ENCODE peak calls at places on chromosomes 11 and 22, in ten cellular contexts. I, S, R, Y, H, Z, K, U, A and D are unnamed samples.

GRCh38 chr11:69917529-69917928 is 98.3 kb upstream of the FGF3 start:
- DNase-seq in I (no peak), S (no peak), R (no peak), Y (no peak), H (no peak), Z (no peak), K (peak), U (no peak), A (no peak), D (no peak)

GRCh38 chr11:116946414-116946813 is 109.0 kb upstream of the APOA1 start:
- DNase-seq in I (no peak), S (no peak), R (peak), Y (no peak), H (no peak), Z (no peak), K (no peak), U (peak), A (no peak), D (no peak)

GRCh38 chr11:130408401-130408890 is 20.0 kb downstream of the ADAMTS8 start:
- DNase-seq in I (no peak), S (no peak), R (no peak), Y (no peak), H (no peak), Z (no peak), K (no peak), U (no peak), A (no peak), D (no peak)

GRCh38 chr11:119374632-119375394 is 6.7 kb downstream of the USP2 start:
- DNase-seq in I (no peak), S (no peak), R (no peak), Y (no peak), H (no peak), Z (no peak), K (peak), U (no peak), A (no peak), D (no peak)

GRCh38 chr11:66333896-66334604 is 2.2 kb downstream of the RIN1 start:
- DNase-seq in I (peak), S (no peak), R (no peak), Y (no peak), H (no peak), Z (no peak), K (no peak), U (no peak), A (no peak), D (no peak)

GRCh38 chr11:126319374-126319740 is 15.5 kb downstream of the DCPS start:
- DNase-seq in I (no peak), S (no peak), R (no peak), Y (no peak), H (no peak), Z (no peak), K (no peak), U (no peak), A (no peak), D (no peak)

GRCh38 chr11:1472180-1473005 is 14.2 kb downstream of the MOB2 start:
- DNase-seq in I (no peak), S (no peak), R (peak), Y (no peak), H (peak), Z (no peak), K (no peak), U (no peak), A (no peak), D (no peak)

GRCh38 chr11:14768789-14769188 is 123.2 kb downstream of the CYP2R1 start:
- DNase-seq in I (no peak), S (no peak), R (no peak), Y (no peak), H (no peak), Z (no peak), K (no peak), U (no peak), A (no peak), D (no peak)

GRCh38 chr11:115489466-115489865 is 14.7 kb downstream of the CADM1 start:
- DNase-seq in I (no peak), S (no peak), R (no peak), Y (no peak), H (no peak), Z (no peak), K (no peak), U (no peak), A (no peak), D (no peak)

GRCh38 chr22:30826670-30827355 is 132.1 kb downstream of the OSBP2 start:
- DNase-seq in I (no peak), S (no peak), R (no peak), Y (no peak), H (no peak), Z (no peak), K (no peak), U (no peak), A (no peak), D (no peak)

GRCh38 chr11:49995559-49995958 is 13.2 kb upstream of the OR4C12 start:
- DNase-seq in I (no peak), S (peak), R (peak), Y (no peak), H (no peak), Z (no peak), K (peak), U (peak), A (peak), D (peak)

GRCh38 chr11:76005746-76006145 is 190.7 kb downstream of the UVRAG start:
- DNase-seq in I (no peak), S (no peak), R (no peak), Y (no peak), H (no peak), Z (no peak), K (no peak), U (peak), A (no peak), D (no peak)

GRCh38 chr11:99773646-99774045 is 752.9 kb downstream of the CNTN5 start:
- DNase-seq in I (no peak), S (no peak), R (no peak), Y (no peak), H (no peak), Z (no peak), K (peak), U (peak), A (no peak), D (no peak)

GRCh38 chr22:26555478-26555877 is 34.5 kb downstream of the TPST2 start:
- DNase-seq in I (no peak), S (no peak), R (no peak), Y (no peak), H (peak), Z (no peak), K (peak), U (no peak), A (no peak), D (no peak)

GRCh38 chr11:108733479-108734116 is 68.7 kb downstream of the DDX10 start:
- DNase-seq in I (no peak), S (no peak), R (peak), Y (no peak), H (no peak), Z (no peak), K (no peak), U (peak), A (no peak), D (no peak)

DNA sequence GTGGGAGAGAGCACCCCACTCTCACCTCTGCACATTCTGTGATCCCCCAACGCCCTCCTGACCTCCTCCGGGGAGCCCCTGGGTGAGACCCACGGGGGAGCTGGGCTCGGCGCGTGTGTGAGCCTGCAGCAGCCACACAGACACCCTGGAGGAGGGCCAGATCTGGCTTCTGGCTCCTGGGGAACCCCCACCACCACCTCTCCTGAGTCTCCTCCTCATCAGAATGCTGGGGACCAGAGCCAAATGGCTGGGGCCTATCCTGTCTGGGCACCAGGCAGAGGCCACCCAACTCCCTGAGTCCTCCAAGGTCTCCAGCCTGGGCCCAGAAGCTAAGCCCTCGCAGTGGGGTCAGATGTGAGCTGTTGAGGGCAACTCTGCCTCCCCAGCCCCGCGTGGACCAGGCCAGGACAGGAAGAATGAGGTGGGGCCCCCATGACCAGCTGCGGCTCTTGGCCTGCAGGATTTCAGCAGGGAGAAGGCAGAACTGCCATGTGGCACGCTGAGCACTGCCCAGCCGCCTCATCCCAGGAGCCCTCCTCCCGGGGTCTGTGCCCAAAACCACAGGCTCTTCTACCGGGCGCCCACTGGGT is 5.5 kb upstream of the PIM3 start:
- DNase-seq in I (no peak), S (no peak), R (no peak), Y (no peak), H (peak), Z (no peak), K (no peak), U (no peak), A (no peak), D (no peak)
- H3K27ac ChIP-seq in I (no peak), S (no peak), R (no peak), Y (no peak), H (peak), Z (peak), K (no peak), U (no peak), A (no peak), D (no peak)

DNA sequence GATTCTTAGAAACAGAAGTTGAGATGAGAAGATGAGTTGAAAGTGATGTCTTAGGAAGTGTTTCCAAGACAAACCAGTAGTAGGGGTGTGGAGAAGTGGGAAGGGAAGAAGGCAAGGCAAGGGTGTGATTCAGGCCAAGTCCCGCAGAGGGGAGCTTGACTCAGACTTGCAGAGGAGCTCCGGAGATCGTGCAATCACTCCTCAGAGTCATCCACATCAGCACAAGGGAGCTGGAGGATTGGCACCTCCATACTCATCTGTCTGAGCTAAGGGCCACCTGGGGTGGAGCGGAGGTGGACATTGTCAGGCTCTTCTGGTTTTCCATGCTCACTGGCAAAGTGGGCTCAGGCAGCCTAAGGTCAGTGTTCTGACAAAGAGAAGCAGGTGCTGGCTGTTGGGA is 44.4 kb downstream of the CHRDL2 start:
- DNase-seq in I (no peak), S (no peak), R (peak), Y (no peak), H (no peak), Z (no peak), K (no peak), U (peak), A (no peak), D (no peak)
- TF ChIP-seq CTCF in I (no peak), S (no peak), R (no peak), Y (no peak), H (no peak), Z (no peak), K (no peak), U (peak), A (no peak), D (no peak)

DNA sequence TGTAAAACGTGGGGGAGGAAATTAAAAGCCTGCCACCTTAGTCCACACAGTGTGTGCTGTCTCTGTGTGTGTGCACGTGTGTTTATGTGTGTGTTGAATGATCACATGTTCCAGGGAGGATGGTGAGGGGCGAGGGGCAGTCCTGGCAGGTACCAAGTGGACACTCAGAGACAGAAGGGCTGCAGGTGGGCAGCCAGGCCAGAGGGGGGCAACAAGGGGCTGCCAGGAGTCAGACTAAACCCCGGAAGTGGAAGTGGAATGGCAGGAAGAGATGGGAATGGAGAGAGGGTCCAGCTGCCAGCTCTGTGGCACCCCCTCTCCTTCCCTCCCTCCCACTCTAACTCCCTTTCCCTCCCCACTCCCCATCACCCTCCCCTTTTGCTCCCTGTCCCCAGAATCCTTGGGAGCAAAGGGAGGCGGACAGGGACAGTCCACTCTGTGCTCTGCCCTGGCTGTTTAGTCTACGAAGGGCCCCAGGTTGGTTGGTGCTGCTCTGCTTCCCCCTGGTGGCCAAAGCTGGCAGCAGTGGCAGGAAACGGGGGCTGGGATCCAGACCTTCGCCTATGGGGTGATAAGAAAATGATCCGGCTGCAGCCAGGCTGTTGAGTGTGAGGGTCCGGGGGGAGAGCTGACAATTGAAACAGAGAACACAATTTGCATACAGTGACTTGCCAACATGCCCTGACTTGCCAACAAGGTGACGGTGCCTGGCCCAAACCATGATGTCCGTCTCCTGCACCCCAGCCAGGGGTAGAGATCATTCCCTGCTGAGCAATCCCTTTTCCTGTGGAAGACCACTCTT is 24.4 kb downstream of the P2RY2 start:
- DNase-seq in I (peak), S (peak), R (peak), Y (peak), H (peak), Z (no peak), K (peak), U (peak), A (peak), D (peak)
- H3K4me3 ChIP-seq in I (peak), S (peak), R (no peak), Y (peak), H (no peak), Z (peak), K (no peak), U (peak), A (peak), D (peak)

GRCh38 chr22:41516462-41516861 is 27.8 kb downstream of the POLR3H start:
- DNase-seq in I (no peak), S (no peak), R (no peak), Y (no peak), H (no peak), Z (no peak), K (no peak), U (no peak), A (no peak), D (no peak)
- H3K27ac ChIP-seq in I (peak), S (no peak), R (no peak), Y (no peak), H (no peak), Z (no peak), K (no peak), U (no peak), A (no peak), D (peak)

DNA sequence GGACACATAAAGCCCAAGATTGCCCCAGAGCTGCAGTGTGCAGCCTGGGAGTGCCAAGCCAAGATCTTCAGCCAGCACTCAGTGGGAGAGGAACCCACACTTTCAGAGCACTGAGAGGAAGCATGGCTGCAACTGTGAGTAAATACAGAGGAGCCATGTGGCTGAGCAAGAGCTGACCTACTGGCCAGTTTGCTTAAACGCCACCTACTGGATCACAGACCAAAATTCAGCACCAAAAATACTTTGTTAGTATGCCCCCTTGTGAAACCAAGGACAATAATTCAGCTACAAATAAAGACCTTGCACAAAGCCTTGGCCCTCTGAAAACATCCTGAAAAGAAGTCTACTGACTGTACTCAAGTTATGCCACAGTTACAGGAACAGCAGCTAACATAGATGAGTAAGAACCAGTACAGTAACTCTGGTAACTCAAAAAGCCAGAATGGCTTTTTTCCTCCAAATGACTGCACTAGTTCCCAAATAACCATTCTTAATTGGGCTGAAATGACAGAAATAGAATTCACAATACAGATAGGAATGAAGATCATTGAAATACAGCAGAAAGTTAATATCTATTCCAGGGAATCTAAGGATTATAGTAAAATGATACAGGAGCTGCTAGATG is 10.1 kb upstream of the OR4A15 start:
- DNase-seq in I (no peak), S (peak), R (no peak), Y (no peak), H (no peak), Z (no peak), K (no peak), U (no peak), A (no peak), D (no peak)
- TF ChIP-seq CTCF in I (no peak), S (peak), R (no peak), Y (no peak), H (no peak), Z (no peak), K (no peak), U (no peak), A (peak), D (no peak)

DNA sequence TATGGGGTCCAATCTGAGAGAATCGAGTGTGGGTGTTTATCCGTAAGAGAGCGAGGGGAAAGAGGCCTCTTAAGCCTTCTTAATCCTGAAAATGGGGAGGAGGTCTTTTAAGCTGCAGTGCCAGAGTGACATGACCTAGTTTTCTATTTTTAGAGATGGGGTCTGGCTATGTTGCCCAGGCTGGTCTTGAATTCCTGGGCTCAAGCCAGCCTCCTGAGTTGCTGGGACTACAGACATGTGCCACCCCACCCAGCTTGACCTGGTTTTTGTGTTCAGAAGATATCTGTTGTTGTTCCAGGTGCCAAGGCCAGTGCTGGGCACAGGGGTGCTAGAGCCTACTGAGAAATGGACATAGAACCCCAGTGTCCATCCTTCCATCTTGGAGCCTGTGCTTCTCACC is 1.4 kb downstream of the BAD start:
- DNase-seq in I (no peak), S (no peak), R (no peak), Y (no peak), H (no peak), Z (no peak), K (no peak), U (no peak), A (no peak), D (no peak)
- H3K4me3 ChIP-seq in I (no peak), S (no peak), R (no peak), Y (no peak), H (no peak), Z (peak), K (no peak), U (no peak), A (peak), D (peak)

DNA sequence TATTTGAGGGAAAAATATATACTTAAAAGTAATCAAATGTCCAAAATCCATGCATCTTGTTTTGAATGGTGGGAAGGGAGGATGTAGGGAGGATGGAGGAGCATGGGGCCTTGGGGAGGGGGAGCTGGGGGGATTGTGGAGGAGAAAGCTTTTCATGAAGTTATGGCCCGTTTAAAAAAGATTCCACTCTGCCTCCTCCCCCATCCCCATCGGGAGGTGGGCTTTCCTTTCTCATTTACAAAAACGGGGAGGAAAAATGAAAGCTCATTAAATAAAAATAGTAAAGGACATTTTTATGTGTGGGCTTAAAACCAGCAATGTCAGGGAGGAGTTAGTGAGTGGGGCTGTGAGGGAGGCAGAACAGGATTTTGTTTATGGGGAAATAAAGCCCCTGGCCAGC is 83.1 kb downstream of the ZBTB16 start:
- DNase-seq in I (no peak), S (no peak), R (no peak), Y (no peak), H (no peak), Z (no peak), K (no peak), U (no peak), A (no peak), D (no peak)
- H3K27ac ChIP-seq in I (peak), S (no peak), R (no peak), Y (no peak), H (no peak), Z (peak), K (no peak), U (no peak), A (no peak), D (peak)